ENCODE peak calls at places on chromosomes 2 and 18, in four cellular contexts. H is neural progenitor cell, T is SK-N-SH, I is neuronal stem cell. Q is an unnamed sample.

GRCh38 chr2:79612999-79613398 is 100.1 kb downstream of the CTNNA2 start:
- DNase-seq in I (no peak), T (no peak), H (no peak), Q (no peak)

GRCh38 chr18:57801379-57802165 is 1.5 kb downstream of the ATP8B1 start:
- DNase-seq in I (peak; percentile 6), T (peak; percentile 36), H (peak; percentile 34), Q (no peak)

GRCh38 chr2:164066095-164066494 is 330.3 kb upstream of the FIGN start:
- DNase-seq in T (no peak), H (no peak), I (no peak), Q (peak; percentile 60)

GRCh38 chr2:72156872-72157271 is 9.2 kb upstream of the CYP26B1 start:
- DNase-seq in I (no peak), T (no peak), H (no peak), Q (no peak)

GRCh38 chr2:223050900-223051299 is 1.1 kb upstream of the KCNE4 start:
- DNase-seq in T (no peak), I (no peak), H (no peak), Q (no peak)

GRCh38 chr2:74857215-74857614 is 23.3 kb downstream of the HK2 start:
- DNase-seq in I (no peak), H (no peak), T (no peak), Q (no peak)

GRCh38 chr2:99833802-99834201 is 308.6 kb downstream of the AFF3 start:
- DNase-seq in I (no peak), H (no peak), T (no peak), Q (no peak)

GRCh38 chr2:240999001-240999791 is 778 bp downstream of the SNED1 start:
- DNase-seq in H (peak; percentile 53), T (peak; percentile 69), I (no peak), Q (no peak)

GRCh38 chr18:9619545-9619944 is 5.2 kb upstream of the PPP4R1 start:
- DNase-seq in I (no peak), T (no peak), H (no peak), Q (no peak)

GRCh38 chr18:29164020-29164706 is 987.2 kb upstream of the CDH2 start:
- DNase-seq in H (no peak), T (no peak), I (no peak), Q (no peak)

GRCh38 chr18:55088561-55088960 is 129.3 kb upstream of the CCDC68 start:
- DNase-seq in T (no peak), H (no peak), I (no peak), Q (no peak)

GRCh38 chr2:18521084-18521483 is 39.4 kb downstream of the RDH14 start:
- DNase-seq in I (no peak), T (no peak), H (no peak), Q (no peak)

GRCh38 chr2:120552800-120553471 is 182.7 kb upstream of the GLI2 start:
- DNase-seq in I (peak; percentile 64), H (peak; percentile 92), T (no peak), Q (no peak)

GRCh38 chr2:158325782-158326335 is 130.7 kb downstream of the CCDC148 start:
- DNase-seq in I (no peak), H (no peak), T (no peak), Q (no peak)

GRCh38 chr2:234273887-234274584 is 222.8 kb downstream of the ARL4C start:
- DNase-seq in H (no peak), T (no peak), I (no peak), Q (no peak)

GRCh38 chr18:68865021-68865420 is 67.1 kb downstream of the CCDC102B start:
- DNase-seq in I (no peak), H (no peak), T (no peak), Q (no peak)

GRCh38 chr2:73069041-73069854 is 2.3 kb downstream of the SFXN5 start:
- DNase-seq in H (no peak), I (no peak), T (no peak), Q (no peak)

GRCh38 chr2:241929551-241930490 is 60.3 kb downstream of the RTP5 start:
- DNase-seq in I (no peak), H (no peak), T (no peak), Q (no peak)

GRCh38 chr18:1663879-1664705 is 759.4 kb downstream of the ADCYAP1 start:
- DNase-seq in I (peak; percentile 39), T (peak; percentile 3), H (peak; percentile 83), Q (peak; percentile 5)

GRCh38 chr2:127106457-127106997 is 427 bp downstream of the BIN1 start:
- DNase-seq in I (no peak), H (peak; percentile 47), T (peak; percentile 75), Q (no peak)

GRCh38 chr2:71995067-71995665 is 152.5 kb downstream of the CYP26B1 start:
- DNase-seq in H (peak; percentile 28), T (peak; percentile 43), I (no peak), Q (no peak)

GRCh38 chr2:44087714-44088092 is 81.0 kb upstream of the PPM1B start:
- DNase-seq in I (no peak), H (peak; percentile 26), T (no peak), Q (no peak)
- H3K4me3 ChIP-seq in I (no peak overlapping the region), H (peak overlapping the region; percentile 44), T (peak overlapping the region; percentile 42), Q (peak overlapping the region; percentile 72)

GRCh38 chr2:112885503-112885897 is 25.5 kb upstream of the IL37 start:
- DNase-seq in T (no peak), H (no peak), I (no peak), Q (no peak)

GRCh38 chr2:112889976-112890375 is 21.0 kb upstream of the IL37 start:
- DNase-seq in H (no peak), T (no peak), I (no peak), Q (no peak)

GRCh38 chr2:112888350-112888749 is 22.6 kb upstream of the IL37 start:
- DNase-seq in T (no peak), H (no peak), I (no peak), Q (no peak)

GRCh38 chr2:112886291-112886690 is 24.7 kb upstream of the IL37 start:
- DNase-seq in I (no peak), T (no peak), H (no peak), Q (no peak)

GRCh38 chr2:112887904-112888303 is 23.1 kb upstream of the IL37 start:
- DNase-seq in I (no peak), T (no peak), H (no peak), Q (no peak)
- H3K9ac ChIP-seq in I (no peak overlapping the region), T (no peak overlapping the region), H (no peak overlapping the region), Q (no peak overlapping the region)

GRCh38 chr2:38957972-38958371 is 68.3 kb downstream of the ARHGEF33 start:
- DNase-seq in I (no peak), T (no peak), H (no peak), Q (no peak)

GRCh38 chr2:38960609-38961320 is 71.1 kb downstream of the ARHGEF33 start:
- DNase-seq in I (no peak), H (no peak), T (no peak), Q (no peak)

GRCh38 chr2:38959464-38959863 is 69.8 kb downstream of the ARHGEF33 start:
- DNase-seq in T (no peak), H (no peak), I (no peak), Q (no peak)

GRCh38 chr2:38966006-38966405 is 76.3 kb downstream of the ARHGEF33 start:
- DNase-seq in H (no peak), T (no peak), I (no peak), Q (no peak)

GRCh38 chr2:38959938-38960608 is 70.4 kb downstream of the ARHGEF33 start:
- DNase-seq in I (peak; percentile 56), H (peak; percentile 90), T (peak; percentile 91), Q (no peak)
- H3K4me3 ChIP-seq in I (peak overlapping the region; percentile 73), H (no peak overlapping the region), T (peak overlapping the region; percentile 27), Q (no peak overlapping the region)

DNA sequence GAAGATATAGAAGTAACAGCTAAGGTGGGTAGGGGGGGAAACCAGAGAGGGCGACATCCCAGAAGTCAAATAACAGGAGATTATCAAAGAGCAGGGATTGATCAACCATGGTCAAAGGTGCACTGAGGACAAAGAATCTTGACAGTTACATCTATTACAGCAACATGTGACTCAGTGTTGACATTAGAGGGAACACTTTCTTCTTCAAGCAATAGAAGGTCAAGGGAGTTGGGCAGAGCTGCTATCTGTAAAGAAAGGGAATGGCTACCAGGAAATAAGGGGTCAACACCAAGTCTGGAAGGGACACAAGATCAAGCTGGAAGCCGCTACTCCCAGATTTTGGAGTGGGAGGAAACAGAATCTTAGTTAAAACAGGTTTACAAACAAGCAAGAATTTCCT is 611.0 kb downstream of the TSN start:
- DNase-seq in I (no peak), T (no peak), H (no peak), Q (no peak)
- H3K9ac ChIP-seq in I (no peak overlapping the region), T (no peak overlapping the region), H (no peak overlapping the region), Q (no peak overlapping the region)

GRCh38 chr2:39665811-39666488 is at the start of gene TMEM178A:
- DNase-seq in H (peak; percentile 64), T (peak; percentile 90), I (no peak), Q (no peak)

GRCh38 chr2:39667142-39667880 is 1.6 kb downstream of the TMEM178A start:
- DNase-seq in T (no peak), I (no peak), H (no peak), Q (no peak)

GRCh38 chr2:39664898-39665591 is 672 bp upstream of the TMEM178A start:
- DNase-seq in I (no peak), T (no peak), H (peak; percentile 71), Q (no peak)

GRCh38 chr2:39667881-39668276 is 2.2 kb downstream of the TMEM178A start:
- DNase-seq in I (no peak), T (no peak), H (no peak), Q (no peak)

GRCh38 chr2:39666489-39667141 is 898 bp downstream of the TMEM178A start:
- DNase-seq in H (peak; percentile 31), I (no peak), T (peak; percentile 62), Q (no peak)
- H3K4me3 ChIP-seq in H (peak overlapping the region; percentile 86), I (peak overlapping the region; percentile 92), T (peak overlapping the region; percentile 65), Q (peak overlapping the region; percentile 71)

Q was measured in SK-N-MC.